ENCODE peak calls at places on chromosomes 12 and 14, in seven cellular contexts. K, Z, H, N, O, C and P are unnamed samples.

GRCh38 chr12:58764100-58764953 is 156.0 kb downstream of the LRIG3 start:
- DNase-seq in Z (no peak), O (no peak), K (no peak), C (no peak), H (no peak), N (peak; percentile 53), P (no peak)

GRCh38 chr12:7142057-7142644 is 12.0 kb downstream of the CLSTN3 start:
- DNase-seq in O (no peak), K (no peak), N (peak; percentile 51), H (peak; percentile 51), C (no peak), Z (peak; percentile 59), P (no peak)

GRCh38 chr14:76919811-76920571 is 93.8 kb downstream of the LRRC74A start:
- DNase-seq in C (peak; percentile 48), H (peak; percentile 59), Z (peak; percentile 97), K (no peak), N (peak; percentile 38), O (no peak), P (no peak)

GRCh38 chr12:93751864-93752610 is 74.9 kb downstream of the CRADD start:
- DNase-seq in H (no peak), Z (peak; percentile 91), C (no peak), K (no peak), O (no peak), N (no peak), P (peak; percentile 89)

GRCh38 chr12:6639151-6639773 is 3.5 kb upstream of the LPAR5 start:
- DNase-seq in Z (no peak), H (no peak), K (no peak), O (no peak), N (peak; percentile 66), C (no peak), P (no peak)

GRCh38 chr14:61267336-61267735 is 13.8 kb downstream of the TMEM30B start:
- DNase-seq in O (no peak), C (no peak), Z (no peak), H (no peak), N (no peak), K (no peak), P (no peak)

GRCh38 chr14:104281768-104282301 is 143.4 kb downstream of the KIF26A start:
- DNase-seq in N (no peak), H (peak; percentile 8), C (peak; percentile 7), O (peak; percentile 49), Z (no peak), K (no peak), P (no peak)

GRCh38 chr12:52976574-52977071 is 27.7 kb downstream of the KRT18 start:
- DNase-seq in N (no peak), H (no peak), C (no peak), Z (peak; percentile 95), K (no peak), O (no peak), P (peak; percentile 72)

GRCh38 chr14:92787554-92787953 is 6.6 kb upstream of the GOLGA5 start:
- DNase-seq in O (no peak), N (no peak), H (no peak), C (no peak), Z (no peak), K (no peak), P (no peak)

GRCh38 chr12:9108504-9109212 is 7.1 kb downstream of the A2M start:
- DNase-seq in H (no peak), K (no peak), Z (no peak), O (no peak), C (no peak), N (no peak), P (no peak)

GRCh38 chr14:60863251-60863650 is 117.6 kb downstream of the TRMT5 start:
- DNase-seq in Z (no peak), K (no peak), N (no peak), H (no peak), C (no peak), O (no peak), P (no peak)

GRCh38 chr14:75283884-75284563 is 5.4 kb downstream of the FOS start:
- DNase-seq in Z (peak; percentile 98), K (no peak), O (no peak), N (no peak), C (no peak), H (peak; percentile 58), P (no peak)

GRCh38 chr12:63668028-63668799 is at the start of gene DPY19L2:
- DNase-seq in N (peak; percentile 95), K (peak; percentile 88), Z (peak; percentile 60), C (peak; percentile 84), O (peak; percentile 89), H (peak; percentile 67), P (peak; percentile 12)

GRCh38 chr14:54603362-54603761 is 36.4 kb downstream of the SAMD4A start:
- DNase-seq in Z (peak; percentile 91), K (no peak), N (no peak), O (no peak), C (no peak), H (no peak), P (no peak)

GRCh38 chr14:61620130-61620946 is 75.0 kb upstream of the HIF1A start:
- DNase-seq in N (peak; percentile 25), O (no peak), K (no peak), Z (peak; percentile 80), H (no peak), C (no peak), P (peak; percentile 83)

GRCh38 chr12:123404581-123404980 is 20.6 kb downstream of the KMT5A start:
- DNase-seq in N (no peak), H (no peak), C (no peak), K (no peak), O (no peak), Z (no peak), P (no peak)
- H3K36me3 ChIP-seq in N (peaks cover 55% of the 10 kb centered on the region), H (no peaks in the 10 kb centered on the region), C (peaks cover 80% of the 10 kb centered on the region), K (peaks cover 6% of the 10 kb centered on the region), O (peaks cover 89% of the 10 kb centered on the region), Z (peaks cover 73% of the 10 kb centered on the region), P (peaks cover 31% of the 10 kb centered on the region)

DNA sequence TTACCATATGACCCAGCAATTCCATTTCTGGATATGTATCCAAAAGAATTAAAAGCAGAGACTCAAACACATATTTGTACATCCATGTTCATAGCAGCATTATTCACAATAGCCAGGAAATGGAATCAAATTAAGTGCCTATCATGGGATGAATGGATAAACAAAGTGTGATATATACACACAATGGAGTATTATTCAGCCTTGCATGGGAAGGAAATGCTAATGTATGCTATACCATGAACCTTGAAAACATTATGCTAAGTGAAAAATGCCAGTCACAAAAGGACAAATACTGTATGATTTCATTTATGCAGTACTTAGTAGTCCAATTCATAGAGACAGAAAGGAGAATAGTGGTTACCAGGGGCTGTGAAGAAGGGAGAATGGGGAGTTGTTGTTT is 32.1 kb upstream of the CSRNP2 start:
- DNase-seq in O (no peak), H (no peak), Z (no peak), C (no peak), N (no peak), K (no peak), P (no peak)
- H3K36me3 ChIP-seq in O (peaks cover 81% of the 10 kb centered on the region), H (no peaks in the 10 kb centered on the region), Z (peaks cover 2% of the 10 kb centered on the region), C (peaks cover 60% of the 10 kb centered on the region), N (peaks cover 11% of the 10 kb centered on the region), K (no peaks in the 10 kb centered on the region), P (no peaks in the 10 kb centered on the region)

GRCh38 chr12:113950873-113951272 is 15.3 kb downstream of the RBM19 start:
- DNase-seq in O (no peak), Z (no peak), H (no peak), C (no peak), N (no peak), K (no peak), P (no peak)
- H3K36me3 ChIP-seq in O (peaks cover 95% of the 10 kb centered on the region), Z (peaks cover 72% of the 10 kb centered on the region), H (peaks cover 1% of the 10 kb centered on the region), C (peaks cover 100% of the 10 kb centered on the region), N (peaks cover 74% of the 10 kb centered on the region), K (no peaks in the 10 kb centered on the region), P (peaks cover 27% of the 10 kb centered on the region)

GRCh38 chr12:132869551-132869950 is 17.9 kb downstream of the CHFR start:
- DNase-seq in C (no peak), N (no peak), H (no peak), Z (no peak), O (no peak), K (no peak), P (no peak)

GRCh38 chr12:132872975-132873421 is 14.4 kb downstream of the CHFR start:
- DNase-seq in N (no peak), H (no peak), O (no peak), K (no peak), C (no peak), Z (peak; percentile 79), P (no peak)

GRCh38 chr12:132873724-132874123 is 13.7 kb downstream of the CHFR start:
- DNase-seq in K (no peak), N (no peak), O (no peak), C (no peak), Z (no peak), H (no peak), P (no peak)

GRCh38 chr12:132874175-132874574 is 13.2 kb downstream of the CHFR start:
- DNase-seq in O (no peak), Z (no peak), K (no peak), H (no peak), C (no peak), N (no peak), P (no peak)

GRCh38 chr12:132872073-132872855 is 15.1 kb downstream of the CHFR start:
- DNase-seq in N (no peak), H (no peak), O (no peak), K (no peak), C (no peak), Z (no peak), P (no peak)
- H3K36me3 ChIP-seq in N (peaks cover 63% of the 10 kb centered on the region), H (peaks cover 3% of the 10 kb centered on the region), O (peaks cover 84% of the 10 kb centered on the region), K (no peaks in the 10 kb centered on the region), C (peaks cover 86% of the 10 kb centered on the region), Z (peaks cover 83% of the 10 kb centered on the region), P (peaks cover 29% of the 10 kb centered on the region)

DNA sequence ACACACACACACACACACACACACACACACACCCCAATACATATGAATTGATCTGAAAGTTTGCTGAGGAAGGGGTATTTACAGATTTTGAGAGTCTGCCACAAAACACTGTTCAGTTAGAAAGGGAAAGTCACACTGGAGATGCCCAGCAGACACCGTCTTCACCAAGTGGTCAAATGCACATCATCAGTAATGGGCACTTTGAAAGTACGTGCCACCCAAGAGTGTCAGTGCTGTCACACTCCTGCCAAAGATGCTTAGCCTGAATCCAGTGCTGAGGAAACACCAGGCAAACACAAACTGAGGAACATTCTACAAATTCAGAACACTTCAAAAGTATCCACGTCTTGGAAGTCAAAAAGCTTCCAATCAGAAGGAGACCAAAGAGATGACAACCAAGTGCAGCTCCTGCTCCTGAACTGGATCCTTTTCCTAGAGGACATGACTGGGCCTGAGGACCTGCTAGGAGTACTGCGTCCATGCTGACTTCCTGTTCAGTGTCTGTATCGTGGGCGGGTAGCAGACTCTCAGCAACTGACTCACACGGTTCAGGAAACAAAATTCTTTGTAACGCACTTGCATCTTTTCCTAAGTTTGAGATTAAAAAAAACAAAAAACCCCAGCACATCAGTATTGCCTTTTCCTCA is 18.6 kb downstream of the PSMC1 start:
- DNase-seq in Z (peak; percentile 56), N (no peak), C (no peak), K (no peak), O (no peak), H (no peak), P (no peak)
- H3K36me3 ChIP-seq in Z (peaks cover 62% of the 10 kb centered on the region), N (peaks cover 56% of the 10 kb centered on the region), C (peaks cover 74% of the 10 kb centered on the region), K (no peaks in the 10 kb centered on the region), O (peaks cover 78% of the 10 kb centered on the region), H (peaks cover 8% of the 10 kb centered on the region), P (peaks cover 20% of the 10 kb centered on the region)